ENCODE peak calls at places on chromosomes 11 and 22, in four cellular contexts. N is K562, L is HepG2, H is Panc1. K is an unnamed sample.

GRCh38 chr11:2844116-2844515 is 41.5 kb downstream of the CDKN1C start:
- DNase-seq in N (no peak), L (no peak), H (no peak), K (peak)

GRCh38 chr11:43933608-43934358 is 8.7 kb upstream of the C11orf96 start:
- DNase-seq in N (no peak), L (no peak), H (no peak), K (no peak)

GRCh38 chr22:35476341-35476740 is 64.3 kb upstream of the RASD2 start:
- DNase-seq in N (no peak), L (no peak), H (no peak), K (no peak)

GRCh38 chr11:118342503-118343161 is at the start of gene CD3D:
- DNase-seq in N (peak), L (peak), H (no peak), K (no peak)

GRCh38 chr11:74276581-74276980 is 34.9 kb downstream of the P4HA3 start:
- DNase-seq in N (no peak), L (no peak), H (no peak), K (no peak)

GRCh38 chr22:39486951-39487825 is 14.9 kb upstream of the MIEF1 start:
- DNase-seq in N (peak), L (no peak), H (no peak), K (no peak)

GRCh38 chr11:68043349-68044144 is 4.7 kb downstream of the TCIRG1 start:
- DNase-seq in N (peak), L (no peak), H (no peak), K (no peak)

GRCh38 chr11:7154881-7155344 is 66.1 kb downstream of the RBMXL2 start:
- DNase-seq in N (no peak), L (no peak), H (no peak), K (no peak)

GRCh38 chr11:45318516-45318915 is 32.4 kb upstream of the SYT13 start:
- DNase-seq in N (no peak), L (no peak), H (no peak), K (no peak)

GRCh38 chr22:48743601-48744282 is 1083.9 kb downstream of the BRD1 start:
- DNase-seq in N (no peak), L (no peak), H (no peak), K (no peak)

GRCh38 chr22:30889268-30889995 is 79.1 kb downstream of the MORC2 start:
- DNase-seq in N (no peak), L (no peak), H (no peak), K (no peak)

GRCh38 chr11:95596011-95596489 is 193.5 kb downstream of the FAM76B start:
- DNase-seq in N (peak), L (no peak), H (no peak), K (no peak)

GRCh38 chr22:50271011-50271394 is 823 bp upstream of the MAPK11 start:
- DNase-seq in N (no peak), L (no peak), H (no peak), K (no peak)

GRCh38 chr22:43477966-43478365 is 66.2 kb downstream of the MPPED1 start:
- DNase-seq in N (no peak), L (no peak), H (no peak), K (no peak)

GRCh38 chr11:2991477-2992233 is 474 bp downstream of the NAP1L4 start:
- DNase-seq in N (peak), L (peak), H (no peak), K (no peak)

GRCh38 chr22:36337365-36338130 is 50.2 kb downstream of the MYH9 start:
- DNase-seq in N (no peak), L (no peak), H (no peak), K (no peak)

GRCh38 chr11:68976095-68976494 is 4.7 kb downstream of the MRGPRD start:
- DNase-seq in N (no peak), L (no peak), H (no peak), K (no peak)

GRCh38 chr11:12455938-12456337 is 78.6 kb downstream of the PARVA start:
- DNase-seq in N (no peak), L (no peak), H (no peak), K (no peak)

GRCh38 chr11:12287374-12288211 is 89.8 kb upstream of the PARVA start:
- DNase-seq in N (peak), L (peak), H (peak), K (peak)

GRCh38 chr11:2771758-2772466 is 72.1 kb upstream of the KCNQ1OT1 start:
- DNase-seq in N (no peak), L (no peak), H (no peak), K (no peak)

GRCh38 chr11:134033696-134034491 is 35.0 kb upstream of the JAM3 start:
- DNase-seq in N (peak), L (peak), H (no peak), K (peak)

GRCh38 chr11:107493117-107493516 is 35.5 kb upstream of the CWF19L2 start:
- DNase-seq in N (no peak), L (no peak), H (peak), K (no peak)

GRCh38 chr11:113114452-113115027 is 153.3 kb downstream of the NCAM1 start:
- DNase-seq in N (peak), L (peak), H (peak), K (no peak)

GRCh38 chr11:114563077-114563476 is 3.4 kb upstream of the NXPE1 start:
- DNase-seq in N (no peak), L (no peak), H (no peak), K (peak)

GRCh38 chr11:408154-409007 is 6.4 kb downstream of the SIGIRR start:
- DNase-seq in N (no peak), L (no peak), H (no peak), K (no peak)

GRCh38 chr11:44268073-44268806 is 41.7 kb downstream of the ALX4 start:
- DNase-seq in N (peak), L (no peak), H (no peak), K (no peak)

GRCh38 chr11:19953909-19954308 is 206.4 kb downstream of the DBX1 start:
- DNase-seq in N (peak), L (peak), H (no peak), K (peak)

GRCh38 chr11:63829823-63830489 is 9.0 kb upstream of the MARK2 start:
- DNase-seq in N (peak), L (peak), H (no peak), K (no peak)

GRCh38 chr11:122439911-122440782 is 215.4 kb upstream of the UBASH3B start:
- DNase-seq in N (no peak), L (peak), H (no peak), K (no peak)

GRCh38 chr11:37704791-37705190 is 1106.8 kb upstream of the RAG2 start:
- DNase-seq in N (no peak), L (no peak), H (no peak), K (no peak)

GRCh38 chr22:38696606-38697005 is 4.1 kb downstream of the JOSD1 start:
- DNase-seq in N (peak), L (peak), H (no peak), K (peak)

DNA sequence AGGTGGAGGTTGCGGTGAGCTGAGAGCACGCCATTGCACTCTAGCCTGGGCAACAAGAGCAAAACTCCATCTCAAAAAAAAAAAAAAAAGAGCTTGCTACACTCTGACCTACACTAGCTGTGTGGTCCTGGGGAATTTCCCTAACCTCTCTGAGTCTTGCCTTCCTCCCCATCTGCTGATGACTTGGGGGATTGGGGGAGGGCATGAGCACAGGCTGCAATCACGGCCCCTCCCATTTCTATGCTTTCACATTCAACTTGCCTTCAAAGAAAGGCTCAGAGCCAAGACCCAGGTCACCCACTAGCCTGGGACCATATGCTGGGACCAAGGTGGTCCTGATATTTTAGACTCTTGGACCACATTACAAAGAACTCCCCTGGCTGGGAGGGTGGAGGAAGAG is 39.8 kb upstream of the TEF start:
- DNase-seq in N (no peak), L (no peak), H (no peak), K (no peak)
- TF ChIP-seq TCF7L2 in N (no peak), L (no peak), H (no peak), K (no peak)

DNA sequence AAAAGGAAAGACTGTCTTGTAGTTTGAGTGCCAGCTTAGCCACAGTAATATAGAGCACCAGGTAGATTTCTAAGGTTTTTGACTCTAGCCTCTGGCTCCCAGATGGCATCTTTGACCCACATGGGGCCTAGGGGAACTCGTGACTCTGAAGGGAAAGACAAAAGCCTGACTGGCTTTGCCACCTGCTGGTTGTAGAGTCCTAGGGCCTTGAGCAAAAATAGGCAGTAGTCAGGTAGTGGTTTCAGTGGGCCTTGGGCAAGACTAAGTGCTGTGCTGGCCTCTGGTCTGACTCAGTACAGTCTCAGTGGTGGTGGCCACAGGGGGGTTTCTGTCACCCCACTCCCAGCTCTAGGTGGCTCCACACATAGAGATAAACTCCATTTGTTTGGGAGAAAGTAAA is 349.4 kb downstream of the FAM181B start:
- DNase-seq in N (no peak), L (no peak), H (no peak), K (no peak)
- TF ChIP-seq TCF7L2 in N (no peak), L (no peak), H (no peak), K (no peak)

GRCh38 chr11:34621876-34622275 is 983 bp downstream of the EHF start:
- DNase-seq in N (no peak), L (peak), H (no peak), K (no peak)
- TF ChIP-seq TCF7L2 in N (no peak), L (no peak), H (no peak), K (no peak)

DNA sequence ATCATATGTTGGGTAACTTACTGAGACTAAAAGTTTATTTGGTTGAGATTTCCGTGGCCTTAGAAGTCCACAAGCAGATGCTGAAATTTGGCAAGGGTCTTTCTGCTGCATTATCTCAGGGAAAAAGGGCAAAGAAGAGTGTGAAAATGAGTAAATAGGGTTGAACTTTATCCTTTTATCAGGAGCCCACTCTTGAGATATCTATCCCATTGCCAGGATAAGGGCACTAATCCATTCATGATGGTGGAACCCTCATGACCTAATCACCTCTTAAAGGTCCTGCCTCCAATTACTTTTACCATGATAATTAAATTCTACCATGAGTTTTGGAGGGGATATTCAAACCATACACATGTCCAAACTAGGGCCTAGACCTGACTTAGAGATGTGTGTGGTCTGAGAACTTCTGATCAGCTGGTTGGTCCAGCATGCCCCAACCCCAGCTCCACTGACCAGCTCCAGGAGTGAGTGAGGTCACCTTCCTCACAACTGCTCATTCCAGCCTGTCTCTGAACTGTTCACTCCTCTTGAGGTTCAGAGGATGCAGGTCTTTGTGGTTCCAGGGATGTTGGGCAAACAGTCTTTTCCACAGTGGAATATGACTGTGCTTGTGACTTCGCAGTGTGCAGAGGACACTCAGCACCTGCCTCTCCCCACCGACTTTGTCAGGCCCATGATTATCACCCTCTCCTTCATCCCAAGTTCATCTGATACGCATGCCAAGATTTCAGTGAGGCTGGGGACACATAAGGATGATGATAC is 130.1 kb upstream of the TOP3B start:
- DNase-seq in N (no peak), L (no peak), H (no peak), K (no peak)
- TF ChIP-seq TCF7L2 in N (no peak), L (no peak), H (no peak), K (no peak)